ENCODE peak calls at places on chromosome 5, in ten cellular contexts. U, H, J, M, V, N, O, T, D and E are unnamed samples.

GRCh38 chr5:89064691-89065207 is 181.8 kb upstream of the MEF2C start:
- DNase-seq in U (no peak), H (no peak), J (no peak), M (no peak), V (no peak), N (no peak), O (no peak), T (no peak), D (no peak), E (no peak)

GRCh38 chr5:118984602-118985001 is 3.7 kb downstream of the DTWD2 start:
- DNase-seq in U (no peak), H (no peak), J (no peak), M (no peak), V (no peak), N (no peak), O (no peak), T (peak; percentile 45), D (no peak), E (no peak)

GRCh38 chr5:138054206-138054605 is 21.3 kb upstream of the FAM13B start:
- DNase-seq in U (no peak), H (no peak), J (no peak), M (no peak), V (no peak), N (no peak), O (no peak), T (no peak), D (no peak), E (no peak)

GRCh38 chr5:67166460-67166871 is 30.1 kb downstream of the CD180 start:
- DNase-seq in U (no peak), H (peak; percentile 80), J (peak; percentile 48), M (no peak), V (peak; percentile 49), N (peak; percentile 46), O (peak; percentile 10), T (no peak), D (peak; percentile 57), E (no peak)

GRCh38 chr5:93196986-93197385 is 384.0 kb downstream of the NR2F1-AS1 start:
- DNase-seq in U (no peak), H (no peak), J (no peak), M (no peak), V (no peak), N (no peak), O (no peak), T (no peak), D (no peak), E (no peak)

GRCh38 chr5:72314571-72315172 is 5.4 kb downstream of the MRPS27 start:
- DNase-seq in U (no peak), H (no peak), J (no peak), M (no peak), V (no peak), N (no peak), O (peak; percentile 58), T (no peak), D (no peak), E (no peak)

GRCh38 chr5:6365142-6365976 is 13.0 kb downstream of the MED10 start:
- DNase-seq in U (no peak), H (no peak), J (no peak), M (no peak), V (no peak), N (no peak), O (no peak), T (peak; percentile 10), D (no peak), E (no peak)

GRCh38 chr5:39424751-39425524 is at the start of gene DAB2:
- DNase-seq in U (no peak), H (peak; percentile 16), J (peak; percentile 77), M (peak; percentile 70), V (peak; percentile 17), N (no peak), O (peak; percentile 87), T (peak; percentile 91), D (peak; percentile 18), E (peak; percentile 97)

GRCh38 chr5:132260051-132260450 is 2.6 kb downstream of the PDLIM4 start:
- DNase-seq in U (no peak), H (no peak), J (peak; percentile 68), M (no peak), V (no peak), N (no peak), O (no peak), T (no peak), D (no peak), E (no peak)

GRCh38 chr5:75043736-75044264 is 8.6 kb downstream of the GCNT4 start:
- DNase-seq in U (no peak), H (no peak), J (no peak), M (no peak), V (no peak), N (no peak), O (no peak), T (no peak), D (no peak), E (no peak)

GRCh38 chr5:88944751-88945507 is 61.9 kb upstream of the MEF2C start:
- DNase-seq in U (no peak), H (no peak), J (no peak), M (no peak), V (no peak), N (no peak), O (no peak), T (no peak), D (no peak), E (no peak)

GRCh38 chr5:6158974-6159863 is 219.1 kb downstream of the MED10 start:
- DNase-seq in U (peak; percentile 60), H (no peak), J (no peak), M (no peak), V (no peak), N (no peak), O (peak; percentile 75), T (peak; percentile 60), D (no peak), E (peak; percentile 50)

GRCh38 chr5:178213748-178214151 is 9.4 kb downstream of the HNRNPAB start:
- DNase-seq in U (no peak), H (no peak), J (no peak), M (no peak), V (no peak), N (no peak), O (no peak), T (no peak), D (no peak), E (no peak)

GRCh38 chr5:34686762-34687268 is 30.7 kb downstream of the RAI14 start:
- DNase-seq in U (no peak), H (no peak), J (no peak), M (peak; percentile 29), V (no peak), N (no peak), O (peak; percentile 71), T (peak; percentile 71), D (no peak), E (no peak)

GRCh38 chr5:54676466-54676865 is 158.9 kb downstream of the SNX18 start:
- DNase-seq in U (no peak), H (no peak), J (no peak), M (no peak), V (no peak), N (no peak), O (no peak), T (no peak), D (no peak), E (no peak)

GRCh38 chr5:79687911-79688310 is 1.7 kb upstream of the CMYA5 start:
- DNase-seq in U (no peak), H (no peak), J (no peak), M (no peak), V (no peak), N (no peak), O (no peak), T (no peak), D (no peak), E (no peak)

GRCh38 chr5:33800221-33800950 is 91.4 kb downstream of the ADAMTS12 start:
- DNase-seq in U (no peak), H (no peak), J (no peak), M (no peak), V (no peak), N (no peak), O (no peak), T (no peak), D (no peak), E (no peak)

GRCh38 chr5:24381861-24382460 is 262.8 kb downstream of the CDH10 start:
- DNase-seq in U (no peak), H (no peak), J (no peak), M (no peak), V (no peak), N (no peak), O (no peak), T (no peak), D (no peak), E (no peak)

GRCh38 chr5:41161271-41161670 is 52.1 kb downstream of the C6 start:
- DNase-seq in U (no peak), H (no peak), J (no peak), M (no peak), V (no peak), N (no peak), O (no peak), T (peak; percentile 10), D (no peak), E (no peak)

GRCh38 chr5:140321796-140322195 is 18.9 kb upstream of the PFDN1 start:
- DNase-seq in U (no peak), H (no peak), J (peak; percentile 32), M (no peak), V (no peak), N (no peak), O (no peak), T (no peak), D (no peak), E (peak; percentile 92)

GRCh38 chr5:153903321-153903720 is 135.4 kb downstream of the FAM114A2 start:
- DNase-seq in U (no peak), H (no peak), J (no peak), M (no peak), V (no peak), N (no peak), O (no peak), T (peak; percentile 21), D (no peak), E (no peak)

GRCh38 chr5:172544371-172545120 is 90.2 kb upstream of the SH3PXD2B start:
- DNase-seq in U (no peak), H (no peak), J (no peak), M (no peak), V (no peak), N (no peak), O (no peak), T (no peak), D (no peak), E (no peak)

GRCh38 chr5:144028644-144029043 is 141.8 kb downstream of the YIPF5 start:
- DNase-seq in U (no peak), H (no peak), J (no peak), M (no peak), V (no peak), N (no peak), O (no peak), T (peak; percentile 92), D (no peak), E (no peak)

GRCh38 chr5:137137013-137137632 is 362.0 kb downstream of the SPOCK1 start:
- DNase-seq in U (no peak), H (no peak), J (no peak), M (no peak), V (no peak), N (no peak), O (no peak), T (no peak), D (no peak), E (no peak)

GRCh38 chr5:150142800-150143724 is 12.6 kb downstream of the PDGFRB start:
- DNase-seq in U (no peak), H (no peak), J (peak; percentile 37), M (no peak), V (no peak), N (no peak), O (peak; percentile 85), T (peak; percentile 90), D (no peak), E (peak; percentile 95)

GRCh38 chr5:151483176-151483575 is 35.8 kb downstream of the SLC36A1 start:
- DNase-seq in U (no peak), H (no peak), J (no peak), M (no peak), V (no peak), N (no peak), O (no peak), T (no peak), D (no peak), E (no peak)

GRCh38 chr5:139650689-139651501 is 2.7 kb downstream of the CXXC5 start:
- DNase-seq in U (no peak), H (no peak), J (no peak), M (no peak), V (no peak), N (no peak), O (no peak), T (no peak), D (no peak), E (no peak)

GRCh38 chr5:175867587-175868347 is 3.6 kb upstream of the CPLX2 start:
- DNase-seq in U (peak; percentile 19), H (no peak), J (no peak), M (no peak), V (peak; percentile 15), N (no peak), O (peak; percentile 95), T (no peak), D (no peak), E (no peak)